ENCODE peak calls at places on chromosome 14, in four cellular contexts. One of them, this sample, is unnamed.

GRCh38 chr14:91398707-91399106 is 18.9 kb downstream of the CCDC88C start:
- DNase-seq in mesothelial cell of epicardium: no peak
- DNase-seq in Calu3: no peak
- DNase-seq in neural crest cell: no peak
- DNase-seq in this sample: no peak

GRCh38 chr14:79534703-79535353 is 676.5 kb downstream of the DIO2 start:
- DNase-seq in Calu3: no peak
- DNase-seq in mesothelial cell of epicardium: no peak
- DNase-seq in neural crest cell: no peak
- DNase-seq in this sample: no peak

GRCh38 chr14:21846227-21846885 is 172.7 kb upstream of the OR4E1 start:
- DNase-seq in mesothelial cell of epicardium: no peak
- DNase-seq in neural crest cell: peak
- DNase-seq in Calu3: peak
- DNase-seq in this sample: peak

GRCh38 chr14:42869681-42870080 is 1263.0 kb downstream of the LRFN5 start:
- DNase-seq in Calu3: no peak
- DNase-seq in neural crest cell: no peak
- DNase-seq in mesothelial cell of epicardium: no peak
- DNase-seq in this sample: no peak

GRCh38 chr14:58082491-58083098 is 69.4 kb downstream of the ARMH4 start:
- DNase-seq in Calu3: peak
- DNase-seq in neural crest cell: no peak
- DNase-seq in mesothelial cell of epicardium: no peak
- DNase-seq in this sample: peak

GRCh38 chr14:79670811-79671210 is 540.5 kb downstream of the DIO2 start:
- DNase-seq in neural crest cell: no peak
- DNase-seq in Calu3: no peak
- DNase-seq in mesothelial cell of epicardium: no peak
- DNase-seq in this sample: no peak

GRCh38 chr14:66444271-66444987 is 41.7 kb upstream of the CCDC196 start:
- DNase-seq in Calu3: no peak
- DNase-seq in mesothelial cell of epicardium: no peak
- DNase-seq in neural crest cell: no peak
- DNase-seq in this sample: no peak

GRCh38 chr14:100526632-100527031 is 60.6 kb downstream of the BEGAIN start:
- DNase-seq in mesothelial cell of epicardium: no peak
- DNase-seq in Calu3: no peak
- DNase-seq in neural crest cell: no peak
- DNase-seq in this sample: no peak

GRCh38 chr14:92315050-92315785 is 7.7 kb upstream of the SLC24A4 start:
- DNase-seq in mesothelial cell of epicardium: no peak
- DNase-seq in Calu3: no peak
- DNase-seq in neural crest cell: no peak
- DNase-seq in this sample: no peak

GRCh38 chr14:50790568-50790967 is 40.4 kb downstream of the NIN start:
- DNase-seq in neural crest cell: no peak
- DNase-seq in mesothelial cell of epicardium: no peak
- DNase-seq in Calu3: no peak
- DNase-seq in this sample: no peak

GRCh38 chr14:67820428-67820881 is 876 bp downstream of the RAD51B start:
- DNase-seq in mesothelial cell of epicardium: no peak
- DNase-seq in Calu3: no peak
- DNase-seq in neural crest cell: no peak
- DNase-seq in this sample: peak

GRCh38 chr14:30521899-30522736 is 36.8 kb upstream of the G2E3 start:
- DNase-seq in Calu3: no peak
- DNase-seq in mesothelial cell of epicardium: no peak
- DNase-seq in neural crest cell: no peak
- DNase-seq in this sample: peak

GRCh38 chr14:34254596-34254995 is 207.4 kb downstream of the SPTSSA start:
- DNase-seq in Calu3: no peak
- DNase-seq in neural crest cell: no peak
- DNase-seq in mesothelial cell of epicardium: no peak
- DNase-seq in this sample: no peak

GRCh38 chr14:57889245-57889644 is 23.4 kb upstream of the SLC35F4 start:
- DNase-seq in Calu3: peak
- DNase-seq in mesothelial cell of epicardium: no peak
- DNase-seq in neural crest cell: no peak
- DNase-seq in this sample: no peak

GRCh38 chr14:39431416-39432178 is 636 bp downstream of the FBXO33 start:
- DNase-seq in mesothelial cell of epicardium: peak
- DNase-seq in neural crest cell: peak
- DNase-seq in Calu3: peak
- DNase-seq in this sample: peak

GRCh38 chr14:64720190-64720589 is 16.0 kb downstream of the PLEKHG3 start:
- DNase-seq in neural crest cell: no peak
- DNase-seq in mesothelial cell of epicardium: no peak
- DNase-seq in Calu3: peak
- DNase-seq in this sample: peak

GRCh38 chr14:79721399-79722084 is 489.8 kb downstream of the DIO2 start:
- DNase-seq in neural crest cell: no peak
- DNase-seq in Calu3: no peak
- DNase-seq in mesothelial cell of epicardium: no peak
- DNase-seq in this sample: no peak

GRCh38 chr14:31388687-31389413 is 31.5 kb downstream of the HEATR5A start:
- DNase-seq in Calu3: no peak
- DNase-seq in mesothelial cell of epicardium: no peak
- DNase-seq in neural crest cell: no peak
- DNase-seq in this sample: no peak

GRCh38 chr14:54226558-54226957 is 170.2 kb upstream of the CDKN3 start:
- DNase-seq in Calu3: no peak
- DNase-seq in neural crest cell: no peak
- DNase-seq in mesothelial cell of epicardium: no peak
- DNase-seq in this sample: no peak

GRCh38 chr14:49959822-49960408 is 67.0 kb downstream of the ARF6 start:
- DNase-seq in neural crest cell: no peak
- DNase-seq in mesothelial cell of epicardium: no peak
- DNase-seq in Calu3: no peak
- DNase-seq in this sample: no peak

GRCh38 chr14:88521818-88522217 is 33.0 kb downstream of the PTPN21 start:
- DNase-seq in Calu3: peak
- DNase-seq in neural crest cell: no peak
- DNase-seq in mesothelial cell of epicardium: no peak
- DNase-seq in this sample: no peak

GRCh38 chr14:91891721-91892220 is 24.4 kb upstream of the TC2N start:
- DNase-seq in mesothelial cell of epicardium: no peak
- DNase-seq in neural crest cell: no peak
- DNase-seq in Calu3: no peak
- DNase-seq in this sample: no peak

GRCh38 chr14:64294672-64295413 is 672 bp upstream of the ESR2 start:
- DNase-seq in Calu3: peak
- DNase-seq in mesothelial cell of epicardium: peak
- DNase-seq in neural crest cell: peak
- DNase-seq in this sample: peak

GRCh38 chr14:54259821-54260220 is 137.0 kb upstream of the CDKN3 start:
- DNase-seq in Calu3: no peak
- DNase-seq in mesothelial cell of epicardium: no peak
- DNase-seq in neural crest cell: no peak
- DNase-seq in this sample: no peak

GRCh38 chr14:63174760-63175191 is 29.5 kb upstream of the RHOJ start:
- DNase-seq in neural crest cell: peak
- DNase-seq in Calu3: peak
- DNase-seq in mesothelial cell of epicardium: no peak
- DNase-seq in this sample: peak

GRCh38 chr14:36245223-36245622 is 68.7 kb upstream of the PTCSC3 start:
- DNase-seq in Calu3: no peak
- DNase-seq in mesothelial cell of epicardium: no peak
- DNase-seq in neural crest cell: no peak
- DNase-seq in this sample: no peak

GRCh38 chr14:97916669-97917068 is 1119.5 kb downstream of the VRK1 start:
- DNase-seq in Calu3: no peak
- DNase-seq in mesothelial cell of epicardium: no peak
- DNase-seq in neural crest cell: no peak
- DNase-seq in this sample: no peak

GRCh38 chr14:55688566-55688965 is 108.6 kb downstream of the KTN1 start:
- DNase-seq in neural crest cell: no peak
- DNase-seq in Calu3: no peak
- DNase-seq in mesothelial cell of epicardium: no peak
- DNase-seq in this sample: no peak

GRCh38 chr14:38053684-38054083 is 154.0 kb upstream of the SSTR1 start:
- DNase-seq in mesothelial cell of epicardium: no peak
- DNase-seq in neural crest cell: no peak
- DNase-seq in Calu3: no peak
- DNase-seq in this sample: no peak

GRCh38 chr14:38056270-38056669 is 151.4 kb upstream of the SSTR1 start:
- DNase-seq in Calu3: no peak
- DNase-seq in neural crest cell: no peak
- DNase-seq in mesothelial cell of epicardium: no peak
- DNase-seq in this sample: no peak
- TF ChIP-seq CTCF in Calu3: no peak
- TF ChIP-seq CTCF in neural crest cell: no peak
- TF ChIP-seq CTCF in mesothelial cell of epicardium: no peak
- TF ChIP-seq CTCF in this sample: no peak

GRCh38 chr14:106039400-106039799 is 513.0 kb downstream of the TMEM121 start:
- DNase-seq in neural crest cell: no peak
- DNase-seq in Calu3: peak
- DNase-seq in mesothelial cell of epicardium: no peak
- DNase-seq in this sample: no peak
- TF ChIP-seq CTCF in neural crest cell: no peak
- TF ChIP-seq CTCF in Calu3: no peak
- TF ChIP-seq CTCF in mesothelial cell of epicardium: no peak
- TF ChIP-seq CTCF in this sample: peak

GRCh38 chr14:76514599-76514998 is 138.7 kb downstream of the ESRRB start:
- DNase-seq in Calu3: peak
- DNase-seq in mesothelial cell of epicardium: no peak
- DNase-seq in neural crest cell: no peak
- DNase-seq in this sample: peak
- TF ChIP-seq CTCF in Calu3: no peak
- TF ChIP-seq CTCF in mesothelial cell of epicardium: peak
- TF ChIP-seq CTCF in neural crest cell: peak
- TF ChIP-seq CTCF in this sample: peak

DNA sequence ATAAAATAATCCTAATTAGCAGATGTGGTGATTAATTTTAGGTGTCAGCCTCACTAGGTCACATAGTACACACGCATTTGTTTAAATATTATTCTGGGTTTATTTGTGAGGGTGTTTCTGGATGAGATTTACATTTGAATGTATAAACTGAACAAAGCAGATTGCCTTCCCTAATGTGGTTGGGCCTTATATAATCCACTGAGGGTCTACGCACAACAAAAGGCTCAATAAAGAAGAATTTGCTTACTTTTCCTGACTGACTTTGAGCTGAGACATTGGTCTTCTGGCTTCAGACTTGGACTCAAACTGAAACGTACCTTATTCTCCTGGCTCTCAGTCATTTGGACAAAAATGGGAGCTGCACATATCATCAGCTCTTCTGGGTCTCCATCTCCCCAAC is 1132.3 kb upstream of the FLRT2 start:
- DNase-seq in mesothelial cell of epicardium: no peak
- DNase-seq in neural crest cell: no peak
- DNase-seq in Calu3: no peak
- DNase-seq in this sample: no peak
- TF ChIP-seq CTCF in mesothelial cell of epicardium: no peak
- TF ChIP-seq CTCF in neural crest cell: no peak
- TF ChIP-seq CTCF in Calu3: no peak
- TF ChIP-seq CTCF in this sample: no peak

DNA sequence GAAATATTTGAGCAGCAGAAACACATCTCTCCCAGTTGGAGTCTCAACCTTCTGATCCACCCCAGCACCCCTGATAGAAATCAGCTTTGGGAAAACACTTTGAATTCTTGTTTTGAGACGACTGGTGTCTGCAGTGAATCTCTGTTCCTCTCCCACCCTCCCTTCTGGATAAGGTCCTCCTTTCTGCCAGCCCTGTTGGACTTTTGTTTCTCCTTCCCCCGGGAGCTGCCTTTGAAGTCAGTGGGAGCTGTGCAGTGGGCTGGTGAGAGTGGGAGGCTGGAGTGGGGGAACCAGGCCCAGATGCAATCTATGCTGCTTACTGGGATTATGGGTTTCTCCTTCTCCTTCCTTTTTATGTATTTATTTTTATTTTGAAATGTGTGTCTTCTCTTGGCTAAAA is 49.0 kb downstream of the FLRT2 start:
- DNase-seq in Calu3: no peak
- DNase-seq in mesothelial cell of epicardium: no peak
- DNase-seq in neural crest cell: no peak
- DNase-seq in this sample: no peak
- TF ChIP-seq CTCF in Calu3: no peak
- TF ChIP-seq CTCF in mesothelial cell of epicardium: no peak
- TF ChIP-seq CTCF in neural crest cell: no peak
- TF ChIP-seq CTCF in this sample: no peak

GRCh38 chr14:75283884-75284563 is 5.4 kb downstream of the FOS start:
- DNase-seq in Calu3: no peak
- DNase-seq in mesothelial cell of epicardium: no peak
- DNase-seq in neural crest cell: no peak
- DNase-seq in this sample: no peak

GRCh38 chr14:75285331-75285730 is 6.7 kb downstream of the FOS start:
- DNase-seq in mesothelial cell of epicardium: no peak
- DNase-seq in Calu3: no peak
- DNase-seq in neural crest cell: no peak
- DNase-seq in this sample: no peak

GRCh38 chr14:75281691-75282000 is 3.0 kb downstream of the FOS start:
- DNase-seq in Calu3: no peak
- DNase-seq in neural crest cell: no peak
- DNase-seq in mesothelial cell of epicardium: no peak
- DNase-seq in this sample: no peak

GRCh38 chr14:75282166-75282547 is 3.5 kb downstream of the FOS start:
- DNase-seq in Calu3: no peak
- DNase-seq in mesothelial cell of epicardium: no peak
- DNase-seq in neural crest cell: no peak
- DNase-seq in this sample: no peak

GRCh38 chr14:75283162-75283883 is 4.7 kb downstream of the FOS start:
- DNase-seq in Calu3: peak
- DNase-seq in neural crest cell: no peak
- DNase-seq in mesothelial cell of epicardium: no peak
- DNase-seq in this sample: peak
- TF ChIP-seq CTCF in Calu3: no peak
- TF ChIP-seq CTCF in neural crest cell: no peak
- TF ChIP-seq CTCF in mesothelial cell of epicardium: no peak
- TF ChIP-seq CTCF in this sample: no peak

DNA sequence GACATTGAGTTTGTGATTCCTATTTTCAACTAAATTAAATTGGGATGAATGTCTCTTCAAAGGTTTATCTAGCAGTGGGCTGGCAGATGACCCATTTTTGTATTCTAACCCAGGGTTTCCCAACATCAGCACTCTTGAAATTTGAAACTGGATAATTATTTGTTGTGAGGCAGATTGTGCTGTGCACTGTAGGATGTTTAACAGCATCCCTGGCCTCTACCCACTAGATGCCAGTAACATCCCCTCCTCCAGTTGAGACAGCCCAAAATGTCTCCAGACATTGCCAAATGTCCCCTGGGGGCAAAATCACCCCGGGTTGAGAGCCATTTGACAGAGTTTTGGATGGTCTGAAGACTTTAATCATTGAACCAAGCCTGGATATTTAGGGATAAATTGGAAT is 11.1 kb downstream of the DAAM1 start:
- DNase-seq in neural crest cell: no peak
- DNase-seq in Calu3: no peak
- DNase-seq in mesothelial cell of epicardium: no peak
- DNase-seq in this sample: no peak
- TF ChIP-seq CTCF in neural crest cell: no peak
- TF ChIP-seq CTCF in Calu3: no peak
- TF ChIP-seq CTCF in mesothelial cell of epicardium: no peak
- TF ChIP-seq CTCF in this sample: no peak

GRCh38 chr14:95142208-95142607 is 15.1 kb downstream of the DICER1 start:
- DNase-seq in Calu3: no peak
- DNase-seq in neural crest cell: no peak
- DNase-seq in mesothelial cell of epicardium: no peak
- DNase-seq in this sample: no peak
- TF ChIP-seq CTCF in Calu3: no peak
- TF ChIP-seq CTCF in neural crest cell: no peak
- TF ChIP-seq CTCF in mesothelial cell of epicardium: no peak
- TF ChIP-seq CTCF in this sample: no peak

This sample was measured in A549.